ENCODE peak calls at places on chromosomes 5 and 9, in nine cellular contexts. S is heart right ventricle, F is OCI-LY7, A is body of pancreas, J is Karpas-422, G is HCT116, C is H1, E is fibroblast of lung, B is cardiac muscle cell. R is an unnamed sample.

GRCh38 chr5:53256746-53257145 is 147.2 kb upstream of the MOCS2 start:
- DNase-seq in C (no peak), S (no peak), J (no peak), G (no peak), A (no peak), F (no peak), E (peak; percentile 98), B (no peak), R (no peak)

GRCh38 chr5:109676920-109677319 is 12.8 kb upstream of the MAN2A1 start:
- DNase-seq in B (no peak), C (no peak), E (no peak), A (no peak), J (no peak), S (no peak), F (no peak), G (no peak), R (no peak)

GRCh38 chr5:74382115-74382514 is 258.4 kb downstream of the ENC1 start:
- DNase-seq in C (no peak), F (no peak), G (no peak), J (no peak), S (no peak), A (no peak), E (no peak), B (no peak), R (no peak)

GRCh38 chr5:160008877-160009590 is at the start of gene TTC1:
- DNase-seq in E (peak; percentile 99), C (peak; percentile 90), J (peak; percentile 99), B (peak; percentile 99), G (peak; percentile 99), S (peak; percentile 79), A (peak; percentile 97), F (peak; percentile 99), R (peak; percentile 89)

GRCh38 chr9:87796232-87796631 is 70.3 kb downstream of the CTSL start:
- DNase-seq in B (no peak), J (no peak), G (no peak), S (no peak), E (no peak), F (no peak), C (no peak), A (no peak), R (no peak)

GRCh38 chr5:132275367-132276220 is 18.1 kb downstream of the PDLIM4 start:
- DNase-seq in A (no peak), B (no peak), J (no peak), G (no peak), C (no peak), E (no peak), F (no peak), S (no peak), R (no peak)

GRCh38 chr9:17332129-17332528 is 197.3 kb downstream of the CNTLN start:
- DNase-seq in C (no peak), G (no peak), A (no peak), B (no peak), F (no peak), E (no peak), S (no peak), J (no peak), R (no peak)

GRCh38 chr5:178285399-178286225 is 53.0 kb upstream of the PHYKPL start:
- DNase-seq in J (no peak), A (no peak), C (no peak), S (no peak), E (no peak), F (no peak), B (no peak), G (no peak), R (no peak)

GRCh38 chr5:23352437-23352836 is 155.0 kb upstream of the PRDM9 start:
- DNase-seq in C (peak; percentile 43), E (no peak), F (no peak), G (no peak), J (peak; percentile 43), B (peak; percentile 19), S (no peak), A (no peak), R (no peak)

GRCh38 chr5:62486672-62487071 is 74.1 kb downstream of the IPO11 start:
- DNase-seq in C (no peak), G (no peak), B (no peak), E (no peak), A (no peak), J (no peak), F (no peak), S (no peak), R (no peak)

GRCh38 chr9:125492719-125493118 is 214.3 kb downstream of the MAPKAP1 start:
- DNase-seq in E (no peak), S (no peak), J (no peak), F (no peak), B (no peak), A (no peak), C (no peak), G (no peak), R (no peak)

GRCh38 chr9:10050016-10050415 is 562.8 kb downstream of the PTPRD start:
- DNase-seq in C (no peak), S (no peak), E (peak; percentile 18), A (no peak), J (no peak), G (no peak), F (no peak), B (no peak), R (no peak)

GRCh38 chr9:111700776-111701175 is 39.4 kb downstream of the GNG10 start:
- DNase-seq in B (no peak), S (no peak), J (no peak), E (no peak), G (no peak), C (no peak), F (no peak), A (no peak), R (no peak)

GRCh38 chr9:89642789-89643188 is 38.0 kb downstream of the GADD45G start:
- DNase-seq in S (no peak), C (no peak), E (peak; percentile 28), F (no peak), B (no peak), G (no peak), J (no peak), A (no peak), R (no peak)

GRCh38 chr5:134905246-134905996 is 490 bp downstream of the PCBD2 start:
- DNase-seq in J (peak; percentile 87), S (no peak), C (no peak), F (peak; percentile 82), E (peak; percentile 60), A (peak; percentile 28), B (peak; percentile 49), G (peak; percentile 56), R (peak; percentile 43)

GRCh38 chr9:126043691-126044090 is 282.9 kb upstream of the MVB12B start:
- DNase-seq in B (no peak), C (no peak), F (no peak), J (no peak), E (peak; percentile 16), A (no peak), G (no peak), S (no peak), R (no peak)

GRCh38 chr9:134053941-134054761 is 13.7 kb downstream of the BRD3 start:
- DNase-seq in S (no peak), G (no peak), C (no peak), A (no peak), E (no peak), J (no peak), B (no peak), F (no peak), R (no peak)

GRCh38 chr9:134057311-134057665 is 10.5 kb downstream of the BRD3 start:
- DNase-seq in C (no peak), E (no peak), S (no peak), B (no peak), F (no peak), G (no peak), A (no peak), J (no peak), R (no peak)

GRCh38 chr9:134056483-134057310 is 11.1 kb downstream of the BRD3 start:
- DNase-seq in E (no peak), F (no peak), B (no peak), C (no peak), S (no peak), A (peak; percentile 48), J (no peak), G (no peak), R (no peak)

GRCh38 chr9:134054891-134055811 is 12.7 kb downstream of the BRD3 start:
- DNase-seq in G (no peak), E (no peak), J (no peak), S (no peak), B (no peak), A (peak; percentile 89), F (no peak), C (no peak), R (no peak)

GRCh38 chr9:134055981-134056461 is 11.8 kb downstream of the BRD3 start:
- DNase-seq in F (no peak), C (no peak), S (peak; percentile 81), A (peak; percentile 94), E (peak; percentile 82), G (no peak), J (no peak), B (no peak), R (no peak)
- H3K4me1 ChIP-seq in F (peaks cover 14% of the 10 kb centered on the region), C (peaks cover 12% of the 10 kb centered on the region), S (peaks cover 61% of the 10 kb centered on the region), A (peaks cover 66% of the 10 kb centered on the region), E (peaks cover 10% of the 10 kb centered on the region), G (peaks cover 4% of the 10 kb centered on the region), J (peaks cover 16% of the 10 kb centered on the region), B (peaks cover 6% of the 10 kb centered on the region), R (peaks cover 12% of the 10 kb centered on the region)

DNA sequence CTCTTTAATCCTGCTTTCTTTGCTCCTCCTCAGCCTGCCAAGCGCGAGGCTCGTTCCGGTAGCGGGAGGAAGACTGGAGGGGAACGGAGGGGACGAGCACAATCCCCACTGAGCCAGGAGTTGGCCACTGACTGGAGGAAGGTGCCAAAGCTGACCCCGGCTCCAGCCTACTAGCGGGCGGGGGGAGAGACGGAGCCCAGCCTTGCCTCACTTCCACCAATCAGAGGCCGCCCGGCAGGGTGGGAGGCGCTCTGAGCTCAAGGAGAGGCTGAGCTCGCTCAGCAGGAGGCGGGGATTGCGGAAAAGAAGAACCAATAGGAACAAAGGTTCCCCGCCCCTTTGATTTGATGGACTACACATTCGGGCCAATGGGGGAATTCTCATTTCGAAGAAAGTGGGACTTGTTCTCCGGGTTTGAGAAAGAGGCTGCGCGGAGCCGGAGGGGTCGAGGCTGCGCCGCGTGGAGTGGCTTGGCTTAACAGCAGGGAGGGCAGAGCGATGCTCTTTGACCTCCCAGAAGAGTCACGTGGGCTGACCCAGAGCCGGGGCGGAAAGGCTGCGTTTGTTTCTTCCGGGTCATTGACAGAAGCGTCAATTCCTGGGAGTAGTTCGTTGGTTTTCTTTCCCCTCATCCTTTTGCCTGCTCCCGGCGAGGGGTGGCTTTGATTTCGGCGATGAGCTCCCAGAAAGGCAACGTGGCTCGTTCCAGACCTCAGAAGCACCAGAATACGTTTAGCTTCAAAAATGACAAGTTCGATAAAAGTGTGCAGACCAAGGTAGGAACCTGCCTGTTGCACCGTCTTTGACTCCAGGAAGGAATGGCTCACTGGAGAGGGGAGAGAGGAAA is at the start of the genes ABHD17B and C9orf85:
- DNase-seq in J (peak; percentile 99), E (peak; percentile 99), S (peak; percentile 98), G (peak; percentile 99), A (peak; percentile 98), C (peak; percentile 98), F (peak; percentile 100), B (peak; percentile 99), R (peak; percentile 96)
- H3K27ac ChIP-seq in J (peak within 1 kb of the TSS; percentile 58), E (peak within 1 kb of the TSS; percentile 88), S (peak within 1 kb of the TSS; percentile 91), G (peak within 1 kb of the TSS; percentile 90), A (peak within 1 kb of the TSS; percentile 82), C (peak within 1 kb of the TSS; percentile 89), F (peak within 1 kb of the TSS; percentile 83), B (peak within 1 kb of the TSS; percentile 87), R (peak within 1 kb of the TSS; percentile 74)

GRCh38 chr5:143400541-143401252 is 2.8 kb downstream of the NR3C1 start:
- DNase-seq in A (no peak), F (peak; percentile 39), B (no peak), E (peak; percentile 39), C (no peak), S (no peak), J (peak; percentile 88), G (no peak), R (no peak)
- H3K4me3 ChIP-seq in A (no peak overlapping the region), F (peak overlapping the region; percentile 91), B (no peak overlapping the region), E (peak overlapping the region; percentile 89), C (no peak overlapping the region), S (peak overlapping the region; percentile 82), J (peak overlapping the region; percentile 68), G (no peak overlapping the region), R (peak overlapping the region; percentile 41)

GRCh38 chr9:121718501-121718900 is 67.1 kb downstream of the DAB2IP start:
- DNase-seq in G (no peak), S (no peak), E (peak; percentile 21), A (no peak), J (no peak), B (no peak), C (no peak), F (no peak), R (no peak)
- H3K4me1 ChIP-seq in G (peaks cover 26% of the 10 kb centered on the region), S (peaks cover 99% of the 10 kb centered on the region), E (peaks cover 17% of the 10 kb centered on the region), A (peaks cover 40% of the 10 kb centered on the region), J (peaks cover 6% of the 10 kb centered on the region), B (peaks cover 9% of the 10 kb centered on the region), C (peaks cover 26% of the 10 kb centered on the region), F (peaks cover 16% of the 10 kb centered on the region), R (no peaks in the 10 kb centered on the region)